ENCODE peak calls at places on chromosomes 1 and 21, in six cellular contexts. N, G, D, F, A and B are unnamed samples.

GRCh38 chr1:64019818-64020217 is 183.6 kb upstream of the UBE2U start:
- DNase-seq in N (no peak), G (no peak), D (no peak), F (no peak), A (peak), B (no peak)

GRCh38 chr1:220323717-220324116 is 51.5 kb upstream of the RAB3GAP2 start:
- DNase-seq in N (no peak), G (no peak), D (no peak), F (no peak), A (no peak), B (no peak)

GRCh38 chr21:35232545-35233176 is 183.6 kb upstream of the RUNX1 start:
- DNase-seq in N (no peak), G (no peak), D (no peak), F (no peak), A (no peak), B (no peak)

GRCh38 chr1:156115514-156116374 is 1.2 kb downstream of the LMNA start:
- DNase-seq in N (no peak), G (peak), D (no peak), F (no peak), A (no peak), B (peak)

GRCh38 chr1:115112496-115113375 is 23.4 kb upstream of the TSPAN2 start:
- DNase-seq in N (peak), G (peak), D (peak), F (no peak), A (peak), B (peak)

GRCh38 chr1:55154616-55155015 is 60.5 kb downstream of the USP24 start:
- DNase-seq in N (no peak), G (no peak), D (no peak), F (no peak), A (no peak), B (no peak)

GRCh38 chr1:11341881-11342552 is 69.0 kb downstream of the UBIAD1 start:
- DNase-seq in N (no peak), G (no peak), D (no peak), F (no peak), A (no peak), B (no peak)

GRCh38 chr1:233281711-233282581 is 13.6 kb downstream of the PCNX2 start:
- DNase-seq in N (no peak), G (no peak), D (no peak), F (no peak), A (peak), B (no peak)

GRCh38 chr1:6646499-6647148 is 22.0 kb downstream of the THAP3 start:
- DNase-seq in N (peak), G (peak), D (no peak), F (no peak), A (peak), B (no peak)